ENCODE peak calls at places on chromosomes 7 and 10, in five cellular contexts. O, Z, E, D and R are unnamed samples. For H3K4me1, the result is how much of the 10 kb centered on the place peaks cover.

GRCh38 chr7:108138911-108139310 is 8.8 kb upstream of the LAMB4 start:
- DNase-seq in D (no peak), Z (no peak), O (no peak), E (no peak), R (no peak)

GRCh38 chr10:69477968-69478597 is 26.8 kb downstream of the TSPAN15 start:
- DNase-seq in Z (no peak), D (no peak), E (no peak), O (no peak), R (no peak)

GRCh38 chr7:45716380-45717203 is 142.4 kb downstream of the ADCY1 start:
- DNase-seq in E (peak), D (no peak), O (no peak), Z (no peak), R (no peak)

GRCh38 chr7:139648941-139649425 is 125.5 kb downstream of the CLEC2L start:
- DNase-seq in D (no peak), Z (no peak), E (peak), O (peak), R (no peak)

GRCh38 chr10:71729023-71729649 is 9.6 kb upstream of the C10orf105 start:
- DNase-seq in Z (peak), D (peak), E (peak), O (peak), R (no peak)

GRCh38 chr10:124242791-124243190 is 149.4 kb upstream of the CHST15 start:
- DNase-seq in E (peak), D (no peak), Z (no peak), O (peak), R (no peak)

GRCh38 chr10:11178606-11179221 is 161.0 kb downstream of the CELF2 start:
- DNase-seq in O (peak), D (no peak), Z (no peak), E (peak), R (peak)

GRCh38 chr10:98339790-98340189 is 71.8 kb upstream of the LOXL4 start:
- DNase-seq in E (no peak), Z (no peak), D (no peak), O (peak), R (no peak)

GRCh38 chr10:351770-352318 is 216.6 kb downstream of the ZMYND11 start:
- DNase-seq in Z (no peak), D (no peak), E (no peak), O (no peak), R (no peak)

GRCh38 chr10:126166797-126167196 is 221.5 kb downstream of the ADAM12 start:
- DNase-seq in D (no peak), Z (no peak), E (no peak), O (no peak), R (no peak)

GRCh38 chr10:48390933-48391845 is 84.7 kb downstream of the MAPK8 start:
- DNase-seq in D (no peak), E (no peak), Z (no peak), O (no peak), R (no peak)

GRCh38 chr7:30090111-30090510 is 44.7 kb upstream of the MTURN start:
- DNase-seq in E (no peak), D (no peak), O (no peak), Z (no peak), R (no peak)

GRCh38 chr10:76981251-76981650 is 656.4 kb downstream of the KCNMA1 start:
- DNase-seq in O (no peak), Z (no peak), D (no peak), E (no peak), R (no peak)

GRCh38 chr10:124536496-124537050 is 75.0 kb downstream of the LHPP start:
- DNase-seq in O (no peak), D (no peak), E (no peak), Z (no peak), R (no peak)

GRCh38 chr10:35495521-35496238 is 109.5 kb upstream of the GJD4 start:
- DNase-seq in D (no peak), E (no peak), Z (no peak), O (no peak), R (no peak)

GRCh38 chr10:69119896-69120295 is 4.1 kb upstream of the VPS26A start:
- DNase-seq in Z (no peak), O (no peak), E (no peak), D (no peak), R (no peak)

GRCh38 chr7:37187179-37187578 is 261.5 kb downstream of the ELMO1 start:
- DNase-seq in D (no peak), Z (no peak), O (no peak), E (no peak), R (no peak)

GRCh38 chr7:74584160-74584954 is 73.2 kb upstream of the GTF2I start:
- DNase-seq in D (no peak), O (no peak), Z (no peak), E (no peak), R (no peak)

GRCh38 chr10:44370731-44371248 is 14.1 kb downstream of the CXCL12 start:
- DNase-seq in E (no peak), D (no peak), Z (no peak), O (no peak), R (peak)

GRCh38 chr10:3531097-3531645 is 253.8 kb downstream of the KLF6 start:
- DNase-seq in O (no peak), E (no peak), D (no peak), Z (no peak), R (no peak)

GRCh38 chr10:90751107-90751997 is 106.5 kb downstream of the HTR7 start:
- DNase-seq in Z (no peak), O (peak), E (no peak), D (peak), R (peak)

GRCh38 chr10:70299876-70300275 is 16.1 kb upstream of the NPFFR1 start:
- DNase-seq in Z (no peak), E (no peak), O (no peak), D (no peak), R (no peak)

GRCh38 chr7:80630611-80631010 is 7.8 kb upstream of the CD36 start:
- DNase-seq in E (no peak), D (no peak), O (no peak), Z (no peak), R (no peak)

GRCh38 chr10:28375399-28376354 is 72.8 kb upstream of the MPP7 start:
- DNase-seq in O (peak), Z (peak), E (no peak), D (peak), R (no peak)

GRCh38 chr10:21501731-21502370 is 23.6 kb downstream of the SKIDA1 start:
- DNase-seq in O (no peak), E (no peak), D (no peak), Z (no peak), R (no peak)

GRCh38 chr10:119652361-119652760 is 1.2 kb downstream of the BAG3 start:
- DNase-seq in D (peak), Z (no peak), O (no peak), E (no peak), R (peak)

GRCh38 chr7:90579181-90579688 is 16.9 kb upstream of the CDK14 start:
- DNase-seq in Z (no peak), O (no peak), E (no peak), D (peak), R (no peak)

GRCh38 chr10:86821600-86821999 is 65.2 kb downstream of the BMPR1A start:
- DNase-seq in Z (no peak), D (no peak), O (no peak), E (no peak), R (peak)

GRCh38 chr7:148433521-148434180 is 156.9 kb upstream of the C7orf33 start:
- DNase-seq in O (no peak), D (no peak), Z (no peak), E (no peak), R (no peak)

GRCh38 chr10:71832967-71833366 is 18.1 kb downstream of the PSAP start:
- DNase-seq in D (no peak), O (no peak), E (no peak), Z (no peak), R (no peak)

GRCh38 chr7:23357190-23358093 is 58.3 kb downstream of the MALSU1 start:
- DNase-seq in D (no peak), E (no peak), O (no peak), Z (no peak), R (no peak)

GRCh38 chr7:102156867-102157266 is 129.8 kb upstream of the SH2B2 start:
- DNase-seq in E (no peak), D (no peak), O (no peak), Z (no peak), R (no peak)

GRCh38 chr10:84293574-84294016 is 34.8 kb upstream of the CCSER2 start:
- DNase-seq in E (no peak), O (no peak), D (no peak), Z (no peak), R (no peak)

GRCh38 chr7:2317556-2318293 is 3.5 kb upstream of the SNX8 start:
- DNase-seq in E (no peak), O (no peak), D (no peak), Z (no peak), R (no peak)

GRCh38 chr10:62638062-62638477 is 166.4 kb upstream of the ADO start:
- DNase-seq in Z (no peak), O (no peak), E (no peak), D (no peak), R (no peak)
- H3K4me3 ChIP-seq in Z (peak), O (no peak), E (no peak), D (no peak), R (no peak)

GRCh38 chr7:100949227-100949930 is at the start of gene MUC3A:
- DNase-seq in E (peak), D (no peak), Z (no peak), O (peak), R (no peak)
- TF ChIP-seq POLR2A in E (no peak), D (no peak), Z (no peak), O (peak), R (no peak)

GRCh38 chr7:33043875-33044718 is 18.5 kb downstream of the NT5C3A start:
- DNase-seq in D (peak), E (no peak), Z (no peak), O (no peak), R (no peak)

GRCh38 chr7:33043434-33043833 is 19.1 kb downstream of the NT5C3A start:
- DNase-seq in Z (no peak), E (no peak), O (no peak), D (no peak), R (peak)

GRCh38 chr7:33048257-33048656 is 14.3 kb downstream of the NT5C3A start:
- DNase-seq in O (no peak), D (no peak), Z (no peak), E (no peak), R (no peak)

GRCh38 chr7:33048704-33049103 is 13.9 kb downstream of the NT5C3A start:
- DNase-seq in E (no peak), D (no peak), O (no peak), Z (no peak), R (no peak)

GRCh38 chr7:33044986-33045385 is 17.6 kb downstream of the NT5C3A start:
- DNase-seq in Z (no peak), D (no peak), E (no peak), O (no peak), R (no peak)
- H3K4me1 ChIP-seq in Z (under half), D (under half), E (under half), O (half or more), R (under half)

GRCh38 chr7:155206286-155207020 is 91.2 kb upstream of the INSIG1 start:
- DNase-seq in Z (peak), O (peak), D (no peak), E (peak), R (peak)

GRCh38 chr7:155203059-155203881 is 94.4 kb upstream of the INSIG1 start:
- DNase-seq in O (no peak), D (no peak), Z (no peak), E (no peak), R (no peak)

GRCh38 chr7:155205368-155206285 is 92.1 kb upstream of the INSIG1 start:
- DNase-seq in Z (peak), E (peak), D (peak), O (peak), R (peak)

GRCh38 chr7:155203882-155204691 is 93.6 kb upstream of the INSIG1 start:
- DNase-seq in O (no peak), Z (no peak), E (peak), D (no peak), R (no peak)

DNA sequence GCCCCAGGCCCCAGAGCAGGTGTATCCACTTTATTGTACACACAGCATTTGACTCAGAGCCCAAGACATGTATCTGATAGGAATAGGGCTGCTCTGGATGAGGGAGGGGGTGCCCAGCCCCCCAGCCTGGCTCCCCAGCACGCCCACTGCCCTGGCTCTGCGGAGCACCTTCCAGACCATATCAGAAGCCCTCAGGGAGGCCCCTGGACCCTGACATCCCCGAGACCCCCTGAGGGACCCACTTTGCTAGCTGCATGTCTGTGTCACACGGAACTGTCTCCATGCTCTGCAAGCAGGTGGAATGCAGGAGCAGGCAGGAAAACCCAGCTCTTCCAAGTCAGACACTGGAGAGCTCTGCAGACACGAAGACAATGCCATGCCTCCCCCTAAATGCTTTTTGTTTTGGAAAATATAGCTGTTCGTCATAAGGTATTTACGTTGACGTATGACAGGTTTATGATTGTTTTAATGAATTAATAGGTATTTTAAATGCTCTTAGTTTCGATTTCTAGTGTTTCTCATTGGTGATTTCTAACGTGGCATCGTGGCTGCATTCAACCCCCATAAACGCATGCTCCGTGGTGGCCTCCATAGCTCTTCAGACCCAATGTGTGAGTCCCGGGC is 92.8 kb upstream of the INSIG1 start:
- DNase-seq in E (no peak), Z (peak), D (no peak), O (no peak), R (no peak)
- H3K4me3 ChIP-seq in E (peak), Z (peak), D (peak), O (no peak), R (peak)